ENCODE peak calls at places on chromosomes 16 and 17, in four cellular contexts. B is stomach, G is tibial nerve, V is K562. D is an unnamed sample. For H3K27me3, the result is how much of the 10 kb centered on the place peaks cover.

GRCh38 chr17:18379246-18380146 is 1.9 kb downstream of the EVPLL start:
- DNase-seq in B (no peak), G (no peak), V (no peak), D (no peak)

GRCh38 chr17:35618628-35619027 is 31.5 kb downstream of the AP2B1 start:
- DNase-seq in B (no peak), G (no peak), V (no peak), D (no peak)

GRCh38 chr17:47873200-47874090 is 22.5 kb upstream of the SP6 start:
- DNase-seq in B (no peak), G (no peak), V (no peak), D (no peak)

GRCh38 chr17:49942918-49943317 is 26.1 kb upstream of the DLX4 start:
- DNase-seq in B (no peak), G (no peak), V (no peak), D (no peak)

GRCh38 chr17:18026408-18026776 is 12.6 kb downstream of the ATPAF2 start:
- DNase-seq in B (no peak), G (no peak), V (no peak), D (no peak)

GRCh38 chr17:47785538-47786123 is 36.0 kb downstream of the OSBPL7 start:
- DNase-seq in B (no peak), G (no peak), V (peak), D (no peak)

GRCh38 chr17:44216173-44216572 is 3.3 kb downstream of the UBTF start:
- DNase-seq in B (no peak), G (no peak), V (no peak), D (no peak)

GRCh38 chr17:205817-206216 is 24.4 kb upstream of the DOC2B start:
- DNase-seq in B (no peak), G (no peak), V (no peak), D (peak)

GRCh38 chr17:50541916-50542688 is 4.9 kb upstream of the SPATA20 start:
- DNase-seq in B (peak), G (peak), V (peak), D (peak)

GRCh38 chr16:86405319-86405718 is 105.0 kb upstream of the FOXF1 start:
- DNase-seq in B (no peak), G (no peak), V (no peak), D (no peak)

GRCh38 chr17:19384723-19385391 is 2.1 kb downstream of the MFAP4 start:
- DNase-seq in B (peak), G (peak), V (peak), D (peak)

GRCh38 chr17:27597188-27597580 is 33.8 kb upstream of the LGALS9 start:
- DNase-seq in B (no peak), G (no peak), V (no peak), D (no peak)

GRCh38 chr17:80725532-80725931 is 180.9 kb downstream of the RPTOR start:
- DNase-seq in B (no peak), G (no peak), V (no peak), D (no peak)

GRCh38 chr16:85615852-85616607 is 2.9 kb downstream of the GSE1 start:
- DNase-seq in B (peak), G (peak), V (peak), D (peak)

GRCh38 chr17:7886227-7887037 is 2.2 kb upstream of the CHD3 start:
- DNase-seq in B (peak), G (peak), V (peak), D (peak)

GRCh38 chr16:67399218-67399733 is 6.0 kb upstream of the TPPP3 start:
- DNase-seq in B (peak), G (no peak), V (peak), D (no peak)

GRCh38 chr17:81888105-81888987 is 3.0 kb downstream of the ALYREF start:
- DNase-seq in B (no peak), G (no peak), V (no peak), D (no peak)

GRCh38 chr16:56589141-56590039 is at the start of gene MT3:
- DNase-seq in B (no peak), G (no peak), V (no peak), D (no peak)

GRCh38 chr17:45129426-45129939 is 2.8 kb downstream of the PLCD3 start:
- DNase-seq in B (no peak), G (no peak), V (no peak), D (peak)

GRCh38 chr17:79792984-79793923 is 3.6 kb downstream of the CBX8 start:
- DNase-seq in B (no peak), G (no peak), V (no peak), D (no peak)

GRCh38 chr17:78111012-78111726 is 17.4 kb downstream of the TMC6 start:
- DNase-seq in B (no peak), G (no peak), V (no peak), D (peak)

GRCh38 chr17:77230436-77230830 is 89.7 kb downstream of the SEC14L1 start:
- DNase-seq in B (no peak), G (no peak), V (no peak), D (no peak)

GRCh38 chr17:47847341-47848197 is 3.4 kb downstream of the SP6 start:
- DNase-seq in B (no peak), G (no peak), V (no peak), D (no peak)

GRCh38 chr17:1182831-1183578 is 3.2 kb upstream of the ABR start:
- DNase-seq in B (no peak), G (no peak), V (no peak), D (no peak)

GRCh38 chr16:83552193-83552592 is 255.6 kb upstream of the HSBP1 start:
- DNase-seq in B (no peak), G (no peak), V (no peak), D (no peak)

GRCh38 chr17:58344047-58344790 is 7.8 kb downstream of the SUPT4H1 start:
- DNase-seq in B (peak), G (no peak), V (no peak), D (no peak)

GRCh38 chr16:80824623-80825364 is 20.4 kb upstream of the CDYL2 start:
- DNase-seq in B (peak), G (peak), V (peak), D (no peak)

GRCh38 chr16:85396879-85397871 is 215.9 kb upstream of the GSE1 start:
- DNase-seq in B (no peak), G (no peak), V (peak), D (peak)

GRCh38 chr17:55654821-55655220 is 67.8 kb downstream of the TMEM100 start:
- DNase-seq in B (no peak), G (no peak), V (no peak), D (no peak)

GRCh38 chr16:77938913-77939312 is 83.4 kb upstream of the CLEC3A start:
- DNase-seq in B (no peak), G (no peak), V (no peak), D (no peak)

GRCh38 chr16:3050487-3050886 is 4.1 kb downstream of the MMP25 start:
- DNase-seq in B (no peak), G (no peak), V (no peak), D (no peak)

GRCh38 chr17:12727076-12727750 is 61.5 kb downstream of the MYOCD start:
- DNase-seq in B (no peak), G (no peak), V (no peak), D (no peak)

GRCh38 chr17:38442548-38442947 is 14.3 kb downstream of the ARHGAP23 start:
- DNase-seq in B (no peak), G (no peak), V (no peak), D (no peak)

GRCh38 chr16:49075709-49076108 is 205.9 kb downstream of the CBLN1 start:
- DNase-seq in B (no peak), G (no peak), V (no peak), D (no peak)

GRCh38 chr17:62971853-62972252 is 5.8 kb downstream of the TANC2 start:
- DNase-seq in B (no peak), G (no peak), V (no peak), D (no peak)

GRCh38 chr17:76131692-76132573 is 9.1 kb downstream of the FOXJ1 start:
- DNase-seq in B (no peak), G (no peak), V (no peak), D (no peak)

GRCh38 chr17:57927048-57927723 is 28.0 kb downstream of the CUEDC1 start:
- DNase-seq in B (peak), G (no peak), V (no peak), D (no peak)

GRCh38 chr16:14629612-14629918 is 495 bp downstream of the PARN start:
- DNase-seq in B (no peak), G (no peak), V (peak), D (no peak)

DNA sequence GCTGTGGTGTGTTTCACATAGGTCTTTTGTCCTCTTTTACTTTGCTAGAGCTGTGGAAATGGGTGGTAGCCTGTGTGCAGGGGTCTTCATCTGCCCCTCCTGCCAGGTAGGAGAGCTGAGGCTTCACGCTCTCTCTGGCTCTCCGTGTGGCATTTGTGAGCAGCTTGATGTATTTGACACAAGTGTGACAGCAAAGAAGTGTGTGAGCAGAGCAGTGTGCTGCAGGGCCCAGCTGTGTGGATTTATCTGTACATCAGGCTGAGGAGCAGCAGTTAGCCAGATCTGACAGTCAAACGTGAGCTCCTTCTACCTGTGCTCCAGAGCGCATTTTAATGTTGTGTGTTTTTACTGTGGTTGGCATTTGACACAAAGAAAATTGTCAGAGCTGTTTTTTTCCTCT is 101.8 kb downstream of the FTO start:
- DNase-seq in B (no peak), G (no peak), V (no peak), D (no peak)
- H3K27me3 ChIP-seq in B (under half), G (under half), V (under half), D (under half)

GRCh38 chr17:30401097-30401496 is 22.4 kb downstream of the CPD start:
- DNase-seq in B (no peak), G (no peak), V (no peak), D (no peak)
- TF ChIP-seq EP300 in B (no peak), G (no peak), V (no peak), D (no peak)

DNA sequence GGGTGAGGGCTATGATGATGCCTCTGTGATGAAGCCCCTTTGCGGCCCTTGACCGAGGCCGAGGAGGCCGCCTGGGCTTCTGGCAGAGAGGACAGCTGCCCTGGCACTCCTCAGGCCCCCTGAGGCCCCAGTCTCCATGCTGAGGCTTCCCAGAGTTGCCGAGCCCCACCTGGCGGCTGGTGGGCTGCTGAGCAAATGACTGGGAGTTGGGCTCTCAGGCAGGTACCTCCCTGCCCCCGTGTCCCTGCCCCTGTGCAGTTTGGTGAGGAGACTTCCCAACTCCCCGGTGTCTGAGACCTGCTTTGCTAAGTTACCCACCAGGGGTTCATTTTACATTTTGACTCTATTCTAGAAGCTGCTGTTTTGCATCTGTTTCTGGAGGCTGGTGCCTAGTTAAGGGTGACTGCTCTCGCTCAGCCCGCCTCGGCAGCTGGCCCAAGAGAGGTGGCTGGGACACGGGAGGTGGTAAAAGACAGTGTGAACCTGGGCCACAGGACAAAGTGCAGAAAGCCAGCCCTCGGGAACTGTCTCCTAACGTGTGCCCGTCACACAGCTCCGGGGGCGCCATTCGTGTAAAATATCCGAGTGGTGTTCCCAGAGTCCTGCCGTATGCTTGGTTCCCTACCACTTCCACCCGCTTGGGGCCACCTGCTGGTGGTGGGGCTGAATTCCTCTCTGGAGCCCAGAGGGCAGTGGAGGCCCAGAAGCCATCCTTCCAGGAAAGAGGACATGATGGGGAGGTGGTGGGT is 134.5 kb downstream of the RAB11FIP4 start:
- DNase-seq in B (no peak), G (no peak), V (peak), D (no peak)
- TF ChIP-seq CTCF in B (peak), G (no peak), V (peak), D (no peak)

GRCh38 chr17:83082899-83083367 is 3.5 kb downstream of the METRNL start:
- DNase-seq in B (no peak), G (no peak), V (no peak), D (no peak)
- H3K27me3 ChIP-seq in B (under half), G (under half), V (under half), D (under half)

DNA sequence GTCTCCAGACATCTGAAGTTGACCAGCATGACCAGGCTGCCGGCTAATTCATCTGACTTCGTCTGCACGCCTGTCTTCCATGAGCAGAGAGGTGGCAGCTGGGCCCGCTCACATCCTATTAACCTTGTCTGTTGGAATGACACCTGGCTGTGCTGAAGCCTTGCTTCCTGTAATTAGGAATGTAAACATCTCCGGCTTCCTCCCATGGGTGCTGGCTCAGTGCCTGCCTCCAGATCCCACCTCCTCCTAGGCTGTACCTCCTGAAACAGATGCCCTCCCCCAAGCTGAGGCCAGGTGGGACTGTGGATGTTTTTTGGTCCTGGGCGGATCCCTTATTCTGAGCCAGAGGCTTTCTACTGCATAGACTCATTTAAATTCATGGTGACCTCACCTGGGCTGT is 296.3 kb downstream of the HS3ST4 start:
- DNase-seq in B (no peak), G (no peak), V (no peak), D (no peak)
- TF ChIP-seq EP300 in B (no peak), G (no peak), V (no peak), D (no peak)

GRCh38 chr16:29816694-29817441 is 916 bp downstream of the PAGR1 start:
- DNase-seq in B (peak), G (no peak), V (peak), D (peak)
- TF ChIP-seq CTCF in B (no peak), G (no peak), V (peak), D (no peak)

D was measured in sigmoid colon.